ENCODE peak calls at places on chromosomes 4 and X, in seven cellular contexts. S is Peyer's patch, F is GM12878, T is body of pancreas, M is HepG2, O is transverse colon, C is right lobe of liver. G is an unnamed sample. For H3K4me1, the result is how much of the 10 kb centered on the place peaks cover.

GRCh38 chrX:78103656-78104446 is at the start of gene PGK1:
- DNase-seq in F (peak), C (peak), O (peak), T (peak), S (peak), M (peak), G (peak)

GRCh38 chrX:80721186-80721585 is 88.5 kb downstream of the BRWD3 start:
- DNase-seq in C (no peak), T (no peak), F (no peak), O (no peak), S (no peak), M (no peak), G (no peak)

GRCh38 chrX:1763294-1763693 is 148.4 kb downstream of the ASMT start:
- DNase-seq in F (no peak), C (no peak), T (no peak), O (no peak), S (no peak), M (no peak), G (no peak)

GRCh38 chr4:78659264-78659663 is 107.7 kb downstream of the ANXA3 start:
- DNase-seq in C (no peak), T (no peak), S (no peak), O (no peak), M (no peak), F (no peak), G (no peak)

GRCh38 chrX:23902419-23902818 is 5.3 kb downstream of the APOO start:
- DNase-seq in O (no peak), T (no peak), S (no peak), C (no peak), F (no peak), M (peak), G (no peak)

GRCh38 chrX:55057691-55058249 is 17.1 kb upstream of the PAGE2B start:
- DNase-seq in S (no peak), T (peak), M (peak), F (no peak), O (no peak), C (no peak), G (peak)

GRCh38 chr4:169251291-169252235 is 19.2 kb downstream of the SH3RF1 start:
- DNase-seq in O (peak), F (no peak), S (no peak), M (peak), C (no peak), T (no peak), G (no peak)

GRCh38 chr4:123673971-123674370 is 277.4 kb downstream of the SPRY1 start:
- DNase-seq in S (no peak), T (no peak), O (no peak), M (no peak), C (no peak), F (no peak), G (no peak)

GRCh38 chr4:8070751-8071718 is 87.6 kb downstream of the ABLIM2 start:
- DNase-seq in F (no peak), S (no peak), T (no peak), C (no peak), M (no peak), O (no peak), G (no peak)

GRCh38 chr4:147733614-147734344 is 1.9 kb downstream of the ARHGAP10 start:
- DNase-seq in O (no peak), T (no peak), C (no peak), F (no peak), M (no peak), S (no peak), G (peak)

GRCh38 chr4:1216869-1217294 is 32.0 kb downstream of the CTBP1 start:
- DNase-seq in S (no peak), C (no peak), T (no peak), O (peak), F (no peak), M (no peak), G (no peak)

GRCh38 chrX:9153299-9153698 is 119.4 kb upstream of the FAM9B start:
- DNase-seq in S (no peak), F (no peak), C (no peak), M (no peak), O (no peak), T (no peak), G (no peak)

GRCh38 chrX:45748443-45748842 is 547.8 kb upstream of the DIPK2B start:
- DNase-seq in O (no peak), C (no peak), M (no peak), T (no peak), F (no peak), S (no peak), G (no peak)

GRCh38 chr4:15729910-15730533 is 27.2 kb downstream of the BST1 start:
- DNase-seq in F (peak), O (no peak), C (no peak), T (peak), S (no peak), M (peak), G (peak)

GRCh38 chr4:17595471-17596005 is 18.5 kb downstream of the LAP3 start:
- DNase-seq in C (no peak), S (no peak), M (no peak), O (no peak), F (peak), T (no peak), G (no peak)

GRCh38 chr4:98006814-98007412 is 136.4 kb downstream of the STPG2 start:
- DNase-seq in T (no peak), M (no peak), O (no peak), S (no peak), C (no peak), F (no peak), G (no peak)

GRCh38 chr4:152880263-152880662 is 55.9 kb upstream of the FHDC1 start:
- DNase-seq in S (no peak), T (no peak), F (no peak), M (no peak), C (no peak), O (no peak), G (no peak)

GRCh38 chr4:52964561-52964960 is 102.4 kb downstream of the RASL11B start:
- DNase-seq in M (no peak), O (no peak), C (no peak), T (no peak), S (no peak), F (no peak), G (no peak)

GRCh38 chr4:129806986-129807385 is 711.0 kb downstream of the C4orf33 start:
- DNase-seq in T (no peak), S (no peak), C (no peak), O (no peak), M (no peak), F (no peak), G (no peak)
- H3K4me1 ChIP-seq in T (under half), S (under half), C (under half), O (under half), M (under half), F (under half), G (under half)

GRCh38 chrX:68807818-68808217 is 21.0 kb upstream of the EFNB1 start:
- DNase-seq in F (no peak), O (no peak), M (no peak), C (no peak), S (no peak), T (no peak), G (peak)
- TF ChIP-seq CTCF in F (peak), O (no peak), M (peak), C (peak), S (no peak), T (peak), G (peak)

DNA sequence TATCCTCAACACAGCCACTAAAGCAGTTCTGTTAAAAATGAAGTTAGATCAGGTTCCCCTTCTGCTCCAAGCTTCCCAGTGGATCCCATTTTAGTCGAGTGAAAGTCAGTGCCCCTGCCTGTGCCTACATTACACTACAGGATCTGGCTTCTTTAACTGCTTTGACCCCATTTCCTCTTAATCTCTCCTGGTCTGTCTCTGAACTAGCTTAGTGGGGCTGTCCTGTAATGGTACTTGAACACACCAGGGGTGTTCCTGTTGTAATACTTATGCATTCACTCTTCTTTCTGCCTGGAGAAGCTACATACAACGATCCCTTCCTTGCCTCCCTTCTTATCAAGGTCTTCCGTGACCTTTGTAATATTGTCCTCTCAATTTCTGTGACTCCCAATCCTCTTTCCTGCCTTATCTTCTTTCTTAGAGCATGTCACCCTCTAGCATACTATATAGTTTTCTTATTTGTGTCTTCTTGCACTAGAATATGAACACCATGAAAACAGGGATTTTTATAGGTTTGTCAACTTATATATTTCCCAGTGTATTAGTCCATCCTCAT is 16.6 kb downstream of the ARSJ start:
- DNase-seq in M (no peak), F (no peak), S (no peak), T (no peak), C (no peak), O (no peak), G (no peak)
- TF ChIP-seq POLR2A in M (no peak), F (no peak), S (no peak), T (no peak), C (no peak), O (no peak), G (no peak)

GRCh38 chr4:7045961-7046921 is 3.1 kb downstream of the TADA2B start:
- DNase-seq in T (no peak), C (peak), S (no peak), O (no peak), F (peak), M (no peak), G (no peak)

GRCh38 chr4:7045553-7045952 is 2.4 kb downstream of the TADA2B start:
- DNase-seq in F (no peak), C (no peak), M (no peak), S (no peak), O (no peak), T (no peak), G (no peak)

GRCh38 chr4:7042697-7043464 is at the start of gene TADA2B:
- DNase-seq in C (peak), T (peak), O (peak), S (peak), F (peak), M (peak), G (peak)

GRCh38 chr4:7043521-7044414 is 596 bp downstream of the TADA2B start:
- DNase-seq in O (peak), M (no peak), S (peak), F (no peak), C (peak), T (peak), G (peak)

DNA sequence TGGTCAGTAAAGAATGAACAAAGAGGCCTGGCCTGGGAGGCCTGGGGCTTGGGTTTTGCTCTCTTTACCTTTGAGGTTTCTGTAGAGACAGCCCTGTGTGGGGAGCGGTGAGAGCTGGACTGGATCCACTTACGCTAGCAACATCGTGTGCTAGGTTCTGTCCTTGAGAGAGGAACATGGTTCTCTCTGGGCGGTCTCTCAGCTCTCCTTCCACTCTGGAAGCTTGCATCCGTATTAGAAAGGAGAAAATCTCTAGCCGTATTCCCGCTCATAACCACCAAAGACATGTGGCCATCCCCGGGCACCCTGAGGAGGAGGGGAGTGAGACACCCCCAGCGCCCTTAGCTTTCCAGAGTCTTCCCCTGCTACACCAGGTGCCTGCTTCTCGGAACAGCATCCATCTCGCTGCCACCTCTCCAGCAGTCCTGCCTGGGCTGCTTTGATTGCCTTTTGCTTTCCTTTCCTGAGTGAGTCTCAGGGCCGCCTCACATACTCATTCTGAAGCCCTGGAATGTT is 1.3 kb downstream of the TADA2B start:
- DNase-seq in C (peak), M (no peak), O (no peak), T (peak), F (no peak), S (no peak), G (peak)
- H3K4me1 ChIP-seq in C (under half), M (under half), O (under half), T (half or more), F (under half), S (under half), G (under half)

G was measured in testis.